ENCODE peak calls at places on chromosome 17, in seven cellular contexts. One of them, this sample, is unnamed.

GRCh38 chr17:66791337-66791736 is 43.6 kb upstream of the CACNG5 start:
- DNase-seq in erythroblast: no peak
- DNase-seq in pancreas: peak
- DNase-seq in mesenchymal stem cell: no peak
- DNase-seq in HEK293T: no peak
- DNase-seq in IMR-90: no peak
- DNase-seq in stimulated activated CD8-positive, alpha-beta memory T cell treated with anti-CD3 and anti-CD28 coated beads, Interleukin-4, amount 100 ng/mL, for 1 hour: no peak
- DNase-seq in this sample: no peak

GRCh38 chr17:27513849-27514248 is 57.6 kb downstream of the KSR1 start:
- DNase-seq in pancreas: no peak
- DNase-seq in erythroblast: no peak
- DNase-seq in HEK293T: no peak
- DNase-seq in stimulated activated CD8-positive, alpha-beta memory T cell treated with anti-CD3 and anti-CD28 coated beads, Interleukin-4, amount 100 ng/mL, for 1 hour: no peak
- DNase-seq in IMR-90: no peak
- DNase-seq in mesenchymal stem cell: no peak
- DNase-seq in this sample: no peak

GRCh38 chr17:73750975-73751374 is 106.7 kb upstream of the SDK2 start:
- DNase-seq in pancreas: no peak
- DNase-seq in HEK293T: no peak
- DNase-seq in mesenchymal stem cell: no peak
- DNase-seq in IMR-90: no peak
- DNase-seq in stimulated activated CD8-positive, alpha-beta memory T cell treated with anti-CD3 and anti-CD28 coated beads, Interleukin-4, amount 100 ng/mL, for 1 hour: no peak
- DNase-seq in erythroblast: no peak
- DNase-seq in this sample: no peak

GRCh38 chr17:29620271-29620670 is 2.4 kb downstream of the CORO6 start:
- DNase-seq in HEK293T: no peak
- DNase-seq in stimulated activated CD8-positive, alpha-beta memory T cell treated with anti-CD3 and anti-CD28 coated beads, Interleukin-4, amount 100 ng/mL, for 1 hour: no peak
- DNase-seq in erythroblast: no peak
- DNase-seq in mesenchymal stem cell: no peak
- DNase-seq in pancreas: no peak
- DNase-seq in IMR-90: peak
- DNase-seq in this sample: no peak

GRCh38 chr17:41131979-41132378 is 8.0 kb upstream of the KRTAP4-12 start:
- DNase-seq in mesenchymal stem cell: no peak
- DNase-seq in HEK293T: no peak
- DNase-seq in pancreas: no peak
- DNase-seq in IMR-90: peak
- DNase-seq in stimulated activated CD8-positive, alpha-beta memory T cell treated with anti-CD3 and anti-CD28 coated beads, Interleukin-4, amount 100 ng/mL, for 1 hour: no peak
- DNase-seq in erythroblast: no peak
- DNase-seq in this sample: peak

GRCh38 chr17:31699281-31699680 is 159.8 kb downstream of the COPRS start:
- DNase-seq in pancreas: no peak
- DNase-seq in HEK293T: peak
- DNase-seq in erythroblast: peak
- DNase-seq in mesenchymal stem cell: no peak
- DNase-seq in stimulated activated CD8-positive, alpha-beta memory T cell treated with anti-CD3 and anti-CD28 coated beads, Interleukin-4, amount 100 ng/mL, for 1 hour: no peak
- DNase-seq in IMR-90: peak
- DNase-seq in this sample: no peak

GRCh38 chr17:62987136-62987535 is 21.1 kb downstream of the TANC2 start:
- DNase-seq in mesenchymal stem cell: no peak
- DNase-seq in HEK293T: peak
- DNase-seq in erythroblast: peak
- DNase-seq in IMR-90: no peak
- DNase-seq in stimulated activated CD8-positive, alpha-beta memory T cell treated with anti-CD3 and anti-CD28 coated beads, Interleukin-4, amount 100 ng/mL, for 1 hour: no peak
- DNase-seq in pancreas: no peak
- DNase-seq in this sample: no peak

GRCh38 chr17:11671151-11671550 is 72.9 kb downstream of the DNAH9 start:
- DNase-seq in pancreas: no peak
- DNase-seq in stimulated activated CD8-positive, alpha-beta memory T cell treated with anti-CD3 and anti-CD28 coated beads, Interleukin-4, amount 100 ng/mL, for 1 hour: no peak
- DNase-seq in mesenchymal stem cell: no peak
- DNase-seq in HEK293T: no peak
- DNase-seq in IMR-90: no peak
- DNase-seq in erythroblast: no peak
- DNase-seq in this sample: no peak

GRCh38 chr17:2749784-2750181 is 331 bp upstream of the CCDC92B start:
- DNase-seq in pancreas: peak
- DNase-seq in IMR-90: peak
- DNase-seq in mesenchymal stem cell: peak
- DNase-seq in erythroblast: peak
- DNase-seq in stimulated activated CD8-positive, alpha-beta memory T cell treated with anti-CD3 and anti-CD28 coated beads, Interleukin-4, amount 100 ng/mL, for 1 hour: peak
- DNase-seq in HEK293T: peak
- DNase-seq in this sample: peak

This sample was measured in amniotic epithelial cell.